ENCODE peak calls at places on chromosomes 2 and 18, in eight cellular contexts. One of them, this sample, is unnamed.

GRCh38 chr2:162838141-162838500 is 446 bp downstream of the KCNH7 start:
- DNase-seq in T-helper 2 cell: no peak
- DNase-seq in activated CD4-positive, alpha-beta memory T cell treated with anti-CD3 and anti-CD28 coated beads for 36 hours: no peak
- DNase-seq in left lung: no peak
- DNase-seq in SW480: no peak
- DNase-seq in NCI-H2081: peak; percentile 64
- DNase-seq in NCI-H1694 treated with DMSO at 0.1 percent for 48 hours: peak; percentile 81
- DNase-seq in stimulated activated CD8-positive, alpha-beta memory T cell treated with anti-CD3 and anti-CD28 coated beads, Interleukin-2, amount 100 ng/mL, for 1 hour: no peak
- DNase-seq in this sample: no peak

GRCh38 chr18:70337139-70337972 is 48.5 kb downstream of the SOCS6 start:
- DNase-seq in T-helper 2 cell: no peak
- DNase-seq in activated CD4-positive, alpha-beta memory T cell treated with anti-CD3 and anti-CD28 coated beads for 36 hours: no peak
- DNase-seq in left lung: peak; percentile 52
- DNase-seq in SW480: peak; percentile 31
- DNase-seq in NCI-H2081: no peak
- DNase-seq in NCI-H1694 treated with DMSO at 0.1 percent for 48 hours: no peak
- DNase-seq in stimulated activated CD8-positive, alpha-beta memory T cell treated with anti-CD3 and anti-CD28 coated beads, Interleukin-2, amount 100 ng/mL, for 1 hour: no peak
- DNase-seq in this sample: peak; percentile 64

GRCh38 chr2:158094487-158095092 is 7.1 kb upstream of the UPP2 start:
- DNase-seq in T-helper 2 cell: no peak
- DNase-seq in activated CD4-positive, alpha-beta memory T cell treated with anti-CD3 and anti-CD28 coated beads for 36 hours: no peak
- DNase-seq in left lung: no peak
- DNase-seq in SW480: no peak
- DNase-seq in NCI-H2081: no peak
- DNase-seq in NCI-H1694 treated with DMSO at 0.1 percent for 48 hours: no peak
- DNase-seq in stimulated activated CD8-positive, alpha-beta memory T cell treated with anti-CD3 and anti-CD28 coated beads, Interleukin-2, amount 100 ng/mL, for 1 hour: no peak
- DNase-seq in this sample: no peak

GRCh38 chr2:205175831-205176230 is 506.5 kb upstream of the NRP2 start:
- DNase-seq in T-helper 2 cell: no peak
- DNase-seq in activated CD4-positive, alpha-beta memory T cell treated with anti-CD3 and anti-CD28 coated beads for 36 hours: no peak
- DNase-seq in left lung: no peak
- DNase-seq in SW480: no peak
- DNase-seq in NCI-H2081: no peak
- DNase-seq in NCI-H1694 treated with DMSO at 0.1 percent for 48 hours: peak; percentile 39
- DNase-seq in stimulated activated CD8-positive, alpha-beta memory T cell treated with anti-CD3 and anti-CD28 coated beads, Interleukin-2, amount 100 ng/mL, for 1 hour: no peak
- DNase-seq in this sample: no peak

GRCh38 chr2:26861610-26862224 is 13.8 kb downstream of the DPYSL5 start:
- DNase-seq in T-helper 2 cell: no peak
- DNase-seq in activated CD4-positive, alpha-beta memory T cell treated with anti-CD3 and anti-CD28 coated beads for 36 hours: no peak
- DNase-seq in left lung: no peak
- DNase-seq in SW480: no peak
- DNase-seq in NCI-H2081: no peak
- DNase-seq in NCI-H1694 treated with DMSO at 0.1 percent for 48 hours: no peak
- DNase-seq in stimulated activated CD8-positive, alpha-beta memory T cell treated with anti-CD3 and anti-CD28 coated beads, Interleukin-2, amount 100 ng/mL, for 1 hour: no peak
- DNase-seq in this sample: no peak

GRCh38 chr2:105116348-105116747 is 78.5 kb downstream of the MRPS9 start:
- DNase-seq in T-helper 2 cell: no peak
- DNase-seq in activated CD4-positive, alpha-beta memory T cell treated with anti-CD3 and anti-CD28 coated beads for 36 hours: no peak
- DNase-seq in left lung: no peak
- DNase-seq in SW480: no peak
- DNase-seq in NCI-H2081: no peak
- DNase-seq in NCI-H1694 treated with DMSO at 0.1 percent for 48 hours: no peak
- DNase-seq in stimulated activated CD8-positive, alpha-beta memory T cell treated with anti-CD3 and anti-CD28 coated beads, Interleukin-2, amount 100 ng/mL, for 1 hour: no peak
- DNase-seq in this sample: no peak

GRCh38 chr18:62781893-62782292 is 66.6 kb downstream of the PHLPP1 start:
- DNase-seq in T-helper 2 cell: no peak
- DNase-seq in activated CD4-positive, alpha-beta memory T cell treated with anti-CD3 and anti-CD28 coated beads for 36 hours: no peak
- DNase-seq in left lung: no peak
- DNase-seq in SW480: no peak
- DNase-seq in NCI-H2081: no peak
- DNase-seq in NCI-H1694 treated with DMSO at 0.1 percent for 48 hours: no peak
- DNase-seq in stimulated activated CD8-positive, alpha-beta memory T cell treated with anti-CD3 and anti-CD28 coated beads, Interleukin-2, amount 100 ng/mL, for 1 hour: no peak
- DNase-seq in this sample: peak; percentile 71

GRCh38 chr2:86622878-86623548 is 652 bp downstream of the RNF103 start:
- DNase-seq in T-helper 2 cell: no peak
- DNase-seq in activated CD4-positive, alpha-beta memory T cell treated with anti-CD3 and anti-CD28 coated beads for 36 hours: peak; percentile 62
- DNase-seq in left lung: peak; percentile 69
- DNase-seq in SW480: peak; percentile 55
- DNase-seq in NCI-H2081: peak; percentile 36
- DNase-seq in NCI-H1694 treated with DMSO at 0.1 percent for 48 hours: peak; percentile 16
- DNase-seq in stimulated activated CD8-positive, alpha-beta memory T cell treated with anti-CD3 and anti-CD28 coated beads, Interleukin-2, amount 100 ng/mL, for 1 hour: peak; percentile 4
- DNase-seq in this sample: no peak

GRCh38 chr18:35616664-35617423 is 35.3 kb downstream of the GALNT1 start:
- DNase-seq in T-helper 2 cell: peak; percentile 58
- DNase-seq in activated CD4-positive, alpha-beta memory T cell treated with anti-CD3 and anti-CD28 coated beads for 36 hours: peak; percentile 81
- DNase-seq in left lung: peak; percentile 73
- DNase-seq in SW480: peak; percentile 79
- DNase-seq in NCI-H2081: no peak
- DNase-seq in NCI-H1694 treated with DMSO at 0.1 percent for 48 hours: no peak
- DNase-seq in stimulated activated CD8-positive, alpha-beta memory T cell treated with anti-CD3 and anti-CD28 coated beads, Interleukin-2, amount 100 ng/mL, for 1 hour: peak; percentile 45
- DNase-seq in this sample: peak; percentile 61

GRCh38 chr18:48361801-48362200 is 47.4 kb downstream of the ZBTB7C start:
- DNase-seq in T-helper 2 cell: no peak
- DNase-seq in activated CD4-positive, alpha-beta memory T cell treated with anti-CD3 and anti-CD28 coated beads for 36 hours: no peak
- DNase-seq in left lung: no peak
- DNase-seq in SW480: no peak
- DNase-seq in NCI-H2081: no peak
- DNase-seq in NCI-H1694 treated with DMSO at 0.1 percent for 48 hours: no peak
- DNase-seq in stimulated activated CD8-positive, alpha-beta memory T cell treated with anti-CD3 and anti-CD28 coated beads, Interleukin-2, amount 100 ng/mL, for 1 hour: no peak
- DNase-seq in this sample: no peak

GRCh38 chr2:168220971-168221819 is 26.2 kb downstream of the STK39 start:
- DNase-seq in T-helper 2 cell: no peak
- DNase-seq in activated CD4-positive, alpha-beta memory T cell treated with anti-CD3 and anti-CD28 coated beads for 36 hours: no peak
- DNase-seq in left lung: no peak
- DNase-seq in SW480: peak; percentile 12
- DNase-seq in NCI-H2081: no peak
- DNase-seq in NCI-H1694 treated with DMSO at 0.1 percent for 48 hours: no peak
- DNase-seq in stimulated activated CD8-positive, alpha-beta memory T cell treated with anti-CD3 and anti-CD28 coated beads, Interleukin-2, amount 100 ng/mL, for 1 hour: no peak
- DNase-seq in this sample: no peak

GRCh38 chr2:218368621-218369153 is 12.0 kb downstream of the CATIP start:
- DNase-seq in T-helper 2 cell: no peak
- DNase-seq in activated CD4-positive, alpha-beta memory T cell treated with anti-CD3 and anti-CD28 coated beads for 36 hours: no peak
- DNase-seq in left lung: no peak
- DNase-seq in SW480: no peak
- DNase-seq in NCI-H2081: no peak
- DNase-seq in NCI-H1694 treated with DMSO at 0.1 percent for 48 hours: no peak
- DNase-seq in stimulated activated CD8-positive, alpha-beta memory T cell treated with anti-CD3 and anti-CD28 coated beads, Interleukin-2, amount 100 ng/mL, for 1 hour: no peak
- DNase-seq in this sample: no peak

This sample was measured in HS-27A.